ENCODE peak calls at places on chromosomes 6 and 20, in seven cellular contexts. H is IMR-90, A is tibial artery, F is astrocyte of the cerebellum, Q is body of pancreas, W is cardiac fibroblast, K is fibroblast of mammary gland. D is an unnamed sample.

GRCh38 chr20:4896971-4897497 is 104.3 kb downstream of the SLC23A2 start:
- DNase-seq in H (no peak), A (no peak), F (no peak), Q (no peak), W (no peak), K (peak), D (no peak)

GRCh38 chr6:85250586-85251216 is 199.2 kb upstream of the NT5E start:
- DNase-seq in H (no peak), A (no peak), F (no peak), Q (no peak), W (peak), K (peak), D (peak)

GRCh38 chr6:13268914-13269532 is 59.3 kb downstream of the TBC1D7 start:
- DNase-seq in H (peak), A (peak), F (peak), Q (peak), W (peak), K (peak), D (no peak)

GRCh38 chr6:128443553-128443952 is 76.8 kb downstream of the PTPRK start:
- DNase-seq in H (peak), A (no peak), F (no peak), Q (peak), W (peak), K (no peak), D (no peak)

GRCh38 chr20:54160269-54161007 is 13.3 kb downstream of the CYP24A1 start:
- DNase-seq in H (no peak), A (no peak), F (no peak), Q (no peak), W (no peak), K (no peak), D (no peak)

GRCh38 chr20:46435146-46435545 is 28.7 kb upstream of the ELMO2 start:
- DNase-seq in H (no peak), A (no peak), F (no peak), Q (no peak), W (no peak), K (no peak), D (no peak)

GRCh38 chr20:19832875-19833274 is 74.8 kb downstream of the RIN2 start:
- DNase-seq in H (no peak), A (no peak), F (no peak), Q (no peak), W (no peak), K (no peak), D (no peak)

GRCh38 chr6:110089323-110089722 is 90.1 kb downstream of the WASF1 start:
- DNase-seq in H (no peak), A (no peak), F (no peak), Q (no peak), W (no peak), K (no peak), D (no peak)

GRCh38 chr6:116011520-116011919 is 49.2 kb downstream of the FRK start:
- DNase-seq in H (no peak), A (no peak), F (no peak), Q (no peak), W (no peak), K (no peak), D (no peak)

GRCh38 chr6:89792881-89793280 is 26.7 kb downstream of the MDN1 start:
- DNase-seq in H (peak), A (no peak), F (peak), Q (no peak), W (peak), K (peak), D (no peak)

GRCh38 chr6:31826793-31827285 is 699 bp upstream of the HSPA1B start:
- DNase-seq in H (no peak), A (peak), F (peak), Q (peak), W (peak), K (peak), D (peak)

GRCh38 chr6:111722220-111722731 is 116.6 kb upstream of the TRAF3IP2 start:
- DNase-seq in H (peak), A (no peak), F (no peak), Q (no peak), W (peak), K (peak), D (peak)

GRCh38 chr20:58219342-58219700 is 9.1 kb downstream of the ANKRD60 start:
- DNase-seq in H (peak), A (peak), F (no peak), Q (no peak), W (peak), K (peak), D (peak)

GRCh38 chr6:150971230-150971629 is 105.7 kb downstream of the MTHFD1L start:
- DNase-seq in H (no peak), A (no peak), F (no peak), Q (no peak), W (no peak), K (no peak), D (no peak)

GRCh38 chr6:161057103-161058091 is 65.8 kb downstream of the MAP3K4 start:
- DNase-seq in H (no peak), A (no peak), F (no peak), Q (no peak), W (no peak), K (no peak), D (no peak)

DNA sequence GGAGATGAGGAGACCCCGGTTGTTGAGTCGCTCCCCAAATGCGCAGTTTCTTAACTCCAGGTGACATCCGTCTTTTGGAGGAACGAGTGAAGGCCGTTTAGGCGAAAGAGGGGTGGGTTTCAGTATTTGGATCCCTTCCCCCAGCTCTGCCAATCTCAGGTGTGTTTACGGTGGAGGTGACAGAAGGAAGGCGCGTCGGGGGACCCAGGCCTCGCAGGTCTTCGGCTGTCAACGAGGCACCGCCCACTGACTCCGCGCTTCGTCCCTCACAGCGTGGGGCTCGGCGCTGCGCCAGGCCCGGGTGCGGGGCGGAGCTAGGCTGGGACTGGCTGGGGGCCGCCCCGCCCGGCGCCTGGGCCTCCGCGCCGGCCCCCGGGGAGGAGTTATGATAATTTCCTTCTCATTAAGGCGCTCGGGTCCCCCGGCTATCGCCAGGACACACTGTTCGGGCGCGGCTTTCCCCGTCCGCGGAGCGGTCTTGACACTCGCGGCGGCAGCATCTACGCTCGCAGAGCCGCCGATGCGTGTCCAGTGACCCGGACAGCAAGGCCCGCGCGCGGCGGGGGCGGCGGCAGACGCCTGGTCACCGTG is at the start of gene TFAP2C:
- DNase-seq in H (no peak), A (peak), F (no peak), Q (peak), W (peak), K (peak), D (no peak)
- H3K4me3 ChIP-seq in H (no peak), A (peak), F (peak), Q (peak), W (peak), K (peak), D (peak)

GRCh38 chr6:56852249-56852606 is 102.7 kb upstream of the BEND6 start:
- DNase-seq in H (no peak), A (no peak), F (no peak), Q (no peak), W (no peak), K (no peak), D (no peak)
- H3K4me3 ChIP-seq in H (peak), A (peak), F (peak), Q (no peak), W (no peak), K (peak), D (peak)

GRCh38 chr20:43982016-43982415 is 67.4 kb downstream of the TOX2 start:
- DNase-seq in H (no peak), A (no peak), F (no peak), Q (no peak), W (no peak), K (no peak), D (no peak)
- H3K4me3 ChIP-seq in H (no peak), A (no peak), F (no peak), Q (no peak), W (no peak), K (no peak), D (no peak)

GRCh38 chr6:170405311-170405975 is 98.9 kb downstream of the FAM120B start:
- DNase-seq in H (peak), A (no peak), F (peak), Q (no peak), W (peak), K (peak), D (peak)

GRCh38 chr6:170404036-170404435 is 97.5 kb downstream of the FAM120B start:
- DNase-seq in H (no peak), A (no peak), F (no peak), Q (no peak), W (peak), K (peak), D (no peak)

GRCh38 chr6:170402318-170403040 is 95.9 kb downstream of the FAM120B start:
- DNase-seq in H (no peak), A (no peak), F (no peak), Q (no peak), W (no peak), K (no peak), D (no peak)

GRCh38 chr6:170403451-170403850 is 96.9 kb downstream of the FAM120B start:
- DNase-seq in H (peak), A (no peak), F (peak), Q (no peak), W (peak), K (peak), D (no peak)

DNA sequence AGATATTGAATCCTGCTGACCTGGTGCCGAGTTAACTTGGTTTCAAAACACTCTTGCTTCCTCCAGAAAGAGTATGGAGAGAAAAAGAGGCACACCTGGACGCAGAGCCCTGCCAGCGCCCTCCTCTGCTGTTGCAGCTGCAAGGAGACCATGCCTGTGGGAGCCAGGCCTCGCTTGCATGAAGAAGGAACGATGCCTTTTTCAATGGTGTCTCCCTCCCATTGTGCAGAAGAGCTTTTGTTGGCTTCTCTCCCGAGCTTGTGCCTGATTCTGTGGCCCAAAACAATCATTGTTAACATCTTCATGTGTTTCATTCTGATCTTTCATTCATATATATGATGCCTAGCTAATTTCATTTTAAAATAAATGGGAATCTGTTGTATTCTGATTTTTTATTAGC is 98.1 kb downstream of the FAM120B start:
- DNase-seq in H (no peak), A (no peak), F (no peak), Q (no peak), W (no peak), K (no peak), D (no peak)
- H3K4me3 ChIP-seq in H (no peak), A (no peak), F (no peak), Q (no peak), W (no peak), K (no peak), D (no peak)